ENCODE peak calls at places on chromosomes 7 and 10, in four cellular contexts. D is Panc1, N is tibial nerve, K is heart right ventricle. T is an unnamed sample.

GRCh38 chr7:139930286-139930965 is 101.4 kb downstream of the TBXAS1 start:
- DNase-seq in D (no peak), N (no peak), K (no peak), T (no peak)

GRCh38 chr10:122530177-122530576 is 30.4 kb upstream of the DMBT1 start:
- DNase-seq in D (no peak), N (no peak), K (peak; percentile 37), T (no peak)

GRCh38 chr7:12653127-12653917 is 34.1 kb upstream of the ARL4A start:
- DNase-seq in D (no peak), N (no peak), K (no peak), T (no peak)

GRCh38 chr7:5426226-5426475 is 2.5 kb upstream of the TNRC18 start:
- DNase-seq in D (no peak), N (no peak), K (no peak), T (no peak)

GRCh38 chr10:101308051-101308450 is 45.9 kb upstream of the BTRC start:
- DNase-seq in D (no peak), N (no peak), K (no peak), T (no peak)

GRCh38 chr7:127918130-127918529 is 113.1 kb downstream of the LRRC4 start:
- DNase-seq in D (no peak), N (no peak), K (no peak), T (no peak)

GRCh38 chr7:30445770-30446169 is 32.8 kb downstream of the NOD1 start:
- DNase-seq in D (no peak), N (peak; percentile 69), K (peak; percentile 74), T (peak; percentile 51)

GRCh38 chr10:191703-192518 is 56.7 kb downstream of the ZMYND11 start:
- DNase-seq in D (no peak), N (peak; percentile 13), K (no peak), T (peak; percentile 18)

GRCh38 chr10:69179089-69179742 is 818 bp upstream of the SUPV3L1 start:
- DNase-seq in D (no peak), N (no peak), K (no peak), T (peak; percentile 15)

GRCh38 chr7:24035653-24036414 is 248.2 kb upstream of the NPY start:
- DNase-seq in D (no peak), N (no peak), K (no peak), T (no peak)

GRCh38 chr10:87093461-87094372 is 926 bp downstream of the GLUD1 start:
- DNase-seq in D (no peak), N (peak; percentile 58), K (peak; percentile 64), T (peak; percentile 72)

GRCh38 chr7:48094861-48095293 is 5.8 kb downstream of the UPP1 start:
- DNase-seq in D (no peak), N (no peak), K (no peak), T (no peak)

GRCh38 chr7:92751902-92752901 is 84.2 kb downstream of the CDK6 start:
- DNase-seq in D (peak; percentile 92), N (no peak), K (no peak), T (no peak)

GRCh38 chr10:63115732-63116383 is 17.3 kb upstream of the NRBF2 start:
- DNase-seq in D (no peak), N (peak; percentile 86), K (peak; percentile 94), T (peak; percentile 59)

GRCh38 chr10:124611738-124612137 is 132.4 kb downstream of the FAM53B start:
- DNase-seq in D (no peak), N (no peak), K (no peak), T (no peak)

GRCh38 chr10:43420369-43421200 is 11.6 kb upstream of the HNRNPF start:
- DNase-seq in D (no peak), N (peak; percentile 93), K (peak; percentile 86), T (peak; percentile 84)

GRCh38 chr7:134625571-134625970 is 21.1 kb upstream of the BPGM start:
- DNase-seq in D (no peak), N (no peak), K (no peak), T (no peak)

GRCh38 chr7:22350466-22351328 is 6.3 kb downstream of the RAPGEF5 start:
- DNase-seq in D (no peak), N (no peak), K (no peak), T (no peak)

GRCh38 chr7:75811894-75812678 is 1.5 kb downstream of the CCL24 start:
- DNase-seq in D (no peak), N (no peak), K (no peak), T (no peak)

GRCh38 chr7:92827464-92827863 is 8.9 kb downstream of the CDK6 start:
- DNase-seq in D (no peak), N (no peak), K (no peak), T (no peak)

GRCh38 chr10:118775478-118775877 is 20.7 kb upstream of the CACUL1 start:
- DNase-seq in D (no peak), N (no peak), K (no peak), T (no peak)

GRCh38 chr10:117757121-117757795 is 214.7 kb downstream of the EMX2 start:
- DNase-seq in D (no peak), N (no peak), K (no peak), T (no peak)

GRCh38 chr7:142375710-142376313 is 118.0 kb upstream of the PRSS58 start:
- DNase-seq in D (no peak), N (peak; percentile 38), K (no peak), T (no peak)

DNA sequence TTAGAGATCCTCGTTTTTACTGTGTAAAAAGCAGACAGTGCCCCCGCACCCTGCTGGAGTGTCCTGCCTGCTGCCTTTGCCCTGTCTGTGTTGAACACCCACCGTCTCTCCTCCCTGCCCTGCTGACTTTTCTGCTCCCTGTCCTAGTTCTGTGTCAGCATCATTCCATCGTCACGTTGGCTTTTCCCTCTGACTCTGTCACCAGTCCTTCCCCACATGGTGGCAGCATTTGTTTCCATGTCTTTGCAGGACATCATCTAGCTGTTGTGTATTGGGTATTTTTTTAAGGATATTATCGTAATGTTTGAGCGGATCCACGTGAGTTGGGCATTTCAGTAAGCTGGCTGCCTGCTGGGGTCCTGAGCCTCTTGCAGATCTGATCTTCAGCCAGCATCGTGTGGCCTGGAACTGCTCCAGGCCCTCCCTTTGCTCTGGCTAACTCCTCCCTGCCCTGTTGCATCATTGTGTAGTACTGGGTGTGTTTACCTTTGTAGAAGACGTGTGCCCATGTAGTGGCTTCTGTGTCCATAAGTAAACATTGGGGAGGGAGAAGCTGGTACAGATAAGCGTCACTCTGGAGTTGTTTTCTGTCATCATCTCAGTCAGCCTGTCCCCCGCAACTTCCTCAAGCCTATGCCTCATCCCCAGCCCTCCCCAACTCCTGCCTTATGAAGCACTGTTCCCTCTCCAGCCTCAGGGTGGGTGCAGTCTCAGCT is 44.2 kb downstream of the TRRAP start:
- DNase-seq in D (no peak), N (peak; percentile 53), K (no peak), T (peak; percentile 18)
- TF ChIP-seq CTCF in D (no peak), N (no peak), K (no peak), T (no peak)

GRCh38 chr7:136890379-136890778 is 21.9 kb downstream of the CHRM2 start:
- DNase-seq in D (no peak), N (no peak), K (no peak), T (no peak)
- H3K27ac ChIP-seq in D (no peak overlapping the region), N (no peak overlapping the region), K (no peak overlapping the region), T (no peak overlapping the region)

GRCh38 chr7:1044189-1045037 is at the start of gene GPR146:
- DNase-seq in D (peak; percentile 35), N (peak; percentile 98), K (peak; percentile 97), T (peak; percentile 98)

GRCh38 chr7:1045038-1045726 is 836 bp downstream of the GPR146 start:
- DNase-seq in D (no peak), N (no peak), K (no peak), T (no peak)

GRCh38 chr7:1043552-1044188 is 676 bp upstream of the GPR146 start:
- DNase-seq in D (no peak), N (no peak), K (no peak), T (no peak)

GRCh38 chr7:1046722-1047679 is 2.7 kb downstream of the GPR146 start:
- DNase-seq in D (no peak), N (no peak), K (no peak), T (peak; percentile 64)

GRCh38 chr7:1045727-1046063 is 1.3 kb downstream of the GPR146 start:
- DNase-seq in D (no peak), N (no peak), K (no peak), T (no peak)
- H3K4me1 ChIP-seq in D (peaks cover 41% of the 10 kb centered on the region), N (peaks cover 28% of the 10 kb centered on the region), K (peaks cover 70% of the 10 kb centered on the region), T (peaks cover 67% of the 10 kb centered on the region)

GRCh38 chr7:110673148-110673547 is 417.8 kb upstream of the LRRN3 start:
- DNase-seq in D (no peak), N (no peak), K (no peak), T (no peak)
- TF ChIP-seq CTCF in D (no peak), N (no peak), K (no peak), T (no peak)

GRCh38 chr10:64408386-64409178 is 887.4 kb downstream of the REEP3 start:
- DNase-seq in D (no peak), N (no peak), K (peak; percentile 20), T (no peak)
- H3K27ac ChIP-seq in D (no peak overlapping the region), N (no peak overlapping the region), K (no peak overlapping the region), T (no peak overlapping the region)

DNA sequence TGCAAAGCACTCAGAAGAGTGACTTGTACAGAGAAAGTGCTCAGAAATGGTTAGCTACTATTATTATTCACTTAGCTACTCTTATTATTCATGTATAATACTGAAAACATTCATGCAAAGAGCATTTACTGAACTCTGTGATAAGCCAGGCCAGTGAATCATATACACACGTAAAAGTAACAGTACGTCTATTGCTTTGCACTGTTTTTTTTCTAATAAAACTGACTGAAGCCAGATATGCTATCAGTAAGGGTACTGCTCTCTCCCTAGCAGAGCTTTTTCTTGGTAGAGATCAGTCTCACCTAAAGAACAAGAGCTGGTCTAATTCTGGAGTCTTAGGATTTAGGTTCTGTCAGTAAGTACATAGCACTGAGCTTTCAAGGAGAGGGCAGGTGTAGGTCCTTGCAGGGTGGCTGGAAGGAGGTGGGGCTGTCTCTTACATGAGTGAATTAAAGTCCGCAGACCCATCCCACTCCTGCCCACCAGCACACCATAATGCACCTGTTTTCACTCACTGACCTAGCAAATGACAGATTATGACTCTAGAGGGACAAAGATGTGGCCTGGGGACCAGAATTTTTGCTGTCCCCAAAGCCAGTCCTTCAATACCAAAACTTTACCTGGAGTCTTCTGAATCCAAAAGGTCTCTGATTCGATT is 145.9 kb downstream of the ARID5B start:
- DNase-seq in D (no peak), N (no peak), K (no peak), T (no peak)
- H3K4me1 ChIP-seq in D (peaks cover 83% of the 10 kb centered on the region), N (peaks cover 47% of the 10 kb centered on the region), K (peaks cover 49% of the 10 kb centered on the region), T (peaks cover 13% of the 10 kb centered on the region)